ENCODE peak calls at places on chromosome 2, in seven cellular contexts. A is GM03348; C is thoracic aorta; S is SHP77; X is neural crest cell; Y is mammary epithelial cell; I is activated T-helper 1 cell treated with anti-CD3 and anti-CD28 coated beads, Interleukin-2, amount 50 U/mL, for 16 hours. M is an unnamed sample.

GRCh38 chr2:241913703-241914102 is 44.2 kb downstream of the RTP5 start:
- DNase-seq in A (no peak), C (no peak), S (no peak), X (no peak), Y (no peak), I (no peak), M (no peak)

GRCh38 chr2:150150137-150150536 is 337.3 kb downstream of the RND3 start:
- DNase-seq in A (no peak), C (no peak), S (no peak), X (no peak), Y (no peak), I (no peak), M (no peak)

GRCh38 chr2:104703669-104704068 is 150.2 kb upstream of the POU3F3 start:
- DNase-seq in A (no peak), C (no peak), S (no peak), X (no peak), Y (peak; percentile 2), I (no peak), M (no peak)

GRCh38 chr2:134774786-134775641 is 56.2 kb upstream of the TMEM163 start:
- DNase-seq in A (peak; percentile 39), C (no peak), S (no peak), X (no peak), Y (peak; percentile 87), I (no peak), M (no peak)

GRCh38 chr2:96158554-96158940 is 13.3 kb upstream of the DUSP2 start:
- DNase-seq in A (no peak), C (no peak), S (no peak), X (no peak), Y (no peak), I (no peak), M (no peak)

GRCh38 chr2:180882959-180883358 is 97.4 kb upstream of the UBE2E3 start:
- DNase-seq in A (no peak), C (no peak), S (no peak), X (no peak), Y (no peak), I (no peak), M (no peak)

GRCh38 chr2:73037947-73038585 is 33.4 kb downstream of the SFXN5 start:
- DNase-seq in A (no peak), C (no peak), S (no peak), X (no peak), Y (no peak), I (no peak), M (no peak)

GRCh38 chr2:207711750-207712487 is 479 bp downstream of the CCNYL1 start:
- DNase-seq in A (peak; percentile 82), C (peak; percentile 3), S (peak; percentile 53), X (peak; percentile 41), Y (peak; percentile 56), I (peak; percentile 21), M (peak; percentile 51)

GRCh38 chr2:222052934-222053367 is 245.8 kb downstream of the PAX3 start:
- DNase-seq in A (no peak), C (no peak), S (no peak), X (no peak), Y (no peak), I (no peak), M (no peak)

GRCh38 chr2:111068435-111069058 is 52.2 kb upstream of the BCL2L11 start:
- DNase-seq in A (no peak), C (no peak), S (no peak), X (no peak), Y (peak; percentile 84), I (no peak), M (no peak)

M was measured in fibroblast of villous mesenchyme.